ENCODE peak calls at places on chromosome 11, in ten cellular contexts. J is NCI-H524; Q is stimulated activated CD8-positive, alpha-beta memory T cell treated with anti-CD3 and anti-CD28 coated beads, Interleukin-15, amount 100 ng/mL, for 24 hours; Z is fibroblast of the aortic adventitia; L is OCI-LY7; H is GM10248; I is KG1; S is activated T-helper 1 cell treated with Interleukin-2 at 50 U/mL for 16 hours; V is SK-N-SH; B is GM19239. N is an unnamed sample.

GRCh38 chr11:134014502-134014901 is 54.4 kb upstream of the JAM3 start:
- DNase-seq in V (peak; percentile 70), I (no peak), J (peak; percentile 64), H (no peak), B (no peak), S (no peak), Q (no peak), Z (no peak), L (no peak), N (no peak)

GRCh38 chr11:111982019-111982464 is 43.2 kb upstream of the DLAT start:
- DNase-seq in Z (peak; percentile 53), Q (no peak), I (peak; percentile 23), H (peak; percentile 71), S (no peak), J (peak; percentile 37), B (peak; percentile 33), V (peak; percentile 44), L (peak; percentile 77), N (peak; percentile 72)

GRCh38 chr11:33116535-33116934 is 44.7 kb downstream of the CSTF3 start:
- DNase-seq in V (no peak), Z (peak; percentile 6), Q (no peak), S (no peak), I (no peak), H (no peak), L (no peak), J (no peak), B (no peak), N (no peak)

GRCh38 chr11:40170076-40170475 is 1289.4 kb downstream of the LRRC4C start:
- DNase-seq in H (no peak), I (no peak), B (no peak), L (no peak), S (no peak), Z (no peak), J (no peak), Q (no peak), V (no peak), N (no peak)

GRCh38 chr11:1153951-1154487 is 3.7 kb upstream of the MUC5AC start:
- DNase-seq in Z (peak; percentile 94), H (peak; percentile 13), I (no peak), L (no peak), V (peak; percentile 31), Q (no peak), S (no peak), B (no peak), J (no peak), N (no peak)

GRCh38 chr11:120037111-120037510 is 100.8 kb downstream of the TRIM29 start:
- DNase-seq in I (no peak), L (no peak), Z (no peak), H (no peak), J (no peak), Q (no peak), V (no peak), S (no peak), B (no peak), N (no peak)

GRCh38 chr11:2789331-2789730 is 89.5 kb upstream of the KCNQ1OT1 start:
- DNase-seq in B (no peak), I (no peak), V (no peak), Q (no peak), J (no peak), Z (no peak), H (no peak), L (no peak), S (no peak), N (peak; percentile 8)

GRCh38 chr11:61127991-61128390 is 25.7 kb downstream of the CD5 start:
- DNase-seq in I (no peak), V (no peak), H (no peak), Q (no peak), J (no peak), L (no peak), Z (no peak), S (no peak), B (no peak), N (no peak)

GRCh38 chr11:72740060-72740424 is 12.2 kb downstream of the ARAP1 start:
- DNase-seq in L (peak; percentile 31), I (no peak), H (no peak), J (no peak), B (no peak), Z (no peak), S (no peak), Q (no peak), V (no peak), N (no peak)

GRCh38 chr11:118216621-118217526 is 7.9 kb downstream of the JAML start:
- DNase-seq in Q (no peak), L (no peak), Z (no peak), S (no peak), H (peak; percentile 50), J (no peak), I (no peak), B (no peak), V (no peak), N (no peak)

GRCh38 chr11:11968511-11969280 is 39.7 kb downstream of the DKK3 start:
- DNase-seq in Q (no peak), I (no peak), Z (peak; percentile 81), S (no peak), B (no peak), J (peak; percentile 90), V (peak; percentile 89), H (no peak), L (no peak), N (no peak)

GRCh38 chr11:73404048-73404447 is 27.8 kb downstream of the RELT start:
- DNase-seq in Q (no peak), L (no peak), S (no peak), I (no peak), H (peak; percentile 18), J (peak; percentile 62), V (peak; percentile 84), B (no peak), Z (peak; percentile 49), N (no peak)

GRCh38 chr11:60756307-60757032 is at the start of gene MS4A15:
- DNase-seq in L (peak; percentile 50), H (peak; percentile 54), Z (peak; percentile 2), S (no peak), V (peak; percentile 57), I (no peak), J (peak; percentile 50), Q (no peak), B (no peak), N (no peak)

GRCh38 chr11:101914349-101914736 is 467 bp upstream of the CEP126 start:
- DNase-seq in S (no peak), H (no peak), B (peak; percentile 1), Z (peak; percentile 57), I (no peak), V (no peak), J (no peak), L (no peak), Q (no peak), N (no peak)

GRCh38 chr11:80937831-80938230 is 1497.0 kb upstream of the TENM4 start:
- DNase-seq in Q (no peak), J (no peak), H (no peak), S (no peak), I (no peak), Z (no peak), B (no peak), V (no peak), L (no peak), N (no peak)

GRCh38 chr11:73939096-73939495 is 11.7 kb upstream of the DNAJB13 start:
- DNase-seq in L (no peak), J (peak; percentile 17), I (no peak), V (no peak), B (no peak), H (no peak), Q (no peak), Z (no peak), S (no peak), N (no peak)

GRCh38 chr11:68008381-68009337 is 1.5 kb upstream of the ALDH3B1 start:
- DNase-seq in Q (no peak), B (no peak), J (no peak), S (no peak), H (no peak), Z (no peak), L (peak; percentile 65), V (peak; percentile 75), I (no peak), N (no peak)

GRCh38 chr11:87425943-87426342 is 388.2 kb downstream of the TMEM135 start:
- DNase-seq in B (no peak), Q (no peak), H (no peak), S (no peak), L (no peak), I (no peak), Z (no peak), J (no peak), V (no peak), N (no peak)

GRCh38 chr11:1982908-1983600 is 14.6 kb downstream of the H19 start:
- DNase-seq in Q (no peak), Z (no peak), H (no peak), B (no peak), L (no peak), I (no peak), V (no peak), S (no peak), J (no peak), N (no peak)

GRCh38 chr11:59668188-59668949 is 468 bp downstream of the PATL1 start:
- DNase-seq in V (no peak), H (peak; percentile 65), J (peak; percentile 50), S (peak; percentile 35), L (no peak), Z (peak; percentile 43), Q (peak; percentile 43), B (peak; percentile 19), I (no peak), N (peak; percentile 45)

GRCh38 chr11:59574932-59575904 is 40.4 kb downstream of the OSBP start:
- DNase-seq in H (no peak), Q (no peak), V (no peak), L (no peak), B (no peak), Z (no peak), I (no peak), J (no peak), S (no peak), N (no peak)

GRCh38 chr11:119608781-119609180 is 120.2 kb downstream of the NECTIN1 start:
- DNase-seq in J (peak; percentile 77), Q (no peak), H (no peak), L (no peak), V (no peak), B (no peak), S (no peak), I (no peak), Z (no peak), N (no peak)

GRCh38 chr11:119210035-119210434 is 3.9 kb downstream of the CBL start:
- DNase-seq in V (no peak), H (no peak), S (no peak), Q (no peak), B (no peak), L (no peak), J (no peak), I (no peak), Z (no peak), N (no peak)

GRCh38 chr11:86360775-86361395 is 13.8 kb upstream of the CCDC81 start:
- DNase-seq in H (peak; percentile 18), B (no peak), J (no peak), I (no peak), L (no peak), V (no peak), Q (no peak), S (no peak), Z (peak; percentile 79), N (no peak)

GRCh38 chr11:96105197-96105895 is 181.4 kb upstream of the MTMR2 start:
- DNase-seq in B (no peak), S (no peak), V (no peak), Q (no peak), L (no peak), Z (peak; percentile 33), H (no peak), I (no peak), J (no peak), N (no peak)

GRCh38 chr11:72012897-72013721 is 14.4 kb downstream of the IL18BP start:
- DNase-seq in L (no peak), J (no peak), V (no peak), S (no peak), Q (no peak), H (no peak), Z (peak; percentile 97), I (no peak), B (no peak), N (no peak)

GRCh38 chr11:117998664-117999353 is 12.6 kb downstream of the IL10RA start:
- DNase-seq in J (no peak), V (no peak), S (no peak), H (no peak), I (no peak), Z (no peak), L (no peak), B (no peak), Q (no peak), N (no peak)

GRCh38 chr11:86803641-86804040 is 3.3 kb downstream of the PRSS23 start:
- DNase-seq in V (no peak), J (no peak), S (no peak), Z (peak; percentile 22), Q (no peak), I (no peak), B (no peak), L (no peak), H (no peak), N (no peak)

N was measured in mesothelial cell of epicardium.